ENCODE peak calls at places on chromosomes 1 and 21, in four cellular contexts. One of them, this sample, is unnamed. For H3K27me3, the result is how much of the 10 kb centered on the place peaks cover.

GRCh38 chr1:180953291-180953747 is 40.6 kb downstream of the KIAA1614 start:
- DNase-seq in neural progenitor cell: no peak
- DNase-seq in esophagus squamous epithelium: no peak
- DNase-seq in heart right ventricle: no peak
- DNase-seq in this sample: no peak

GRCh38 chr1:43493661-43494450 is 36.8 kb upstream of the PTPRF start:
- DNase-seq in neural progenitor cell: peak
- DNase-seq in esophagus squamous epithelium: no peak
- DNase-seq in heart right ventricle: no peak
- DNase-seq in this sample: no peak

GRCh38 chr1:101004666-101005065 is 20.9 kb downstream of the DPH5 start:
- DNase-seq in neural progenitor cell: no peak
- DNase-seq in esophagus squamous epithelium: no peak
- DNase-seq in heart right ventricle: no peak
- DNase-seq in this sample: no peak

GRCh38 chr1:14143777-14144176 is 443.8 kb downstream of the PRDM2 start:
- DNase-seq in neural progenitor cell: no peak
- DNase-seq in esophagus squamous epithelium: no peak
- DNase-seq in heart right ventricle: no peak
- DNase-seq in this sample: no peak

GRCh38 chr1:51768971-51769601 is 109.4 kb downstream of the NRDC start:
- DNase-seq in neural progenitor cell: peak
- DNase-seq in esophagus squamous epithelium: no peak
- DNase-seq in heart right ventricle: no peak
- DNase-seq in this sample: no peak

GRCh38 chr1:154344977-154345837 is 19.9 kb downstream of the ATP8B2 start:
- DNase-seq in neural progenitor cell: peak
- DNase-seq in esophagus squamous epithelium: no peak
- DNase-seq in heart right ventricle: no peak
- DNase-seq in this sample: no peak

GRCh38 chr1:175889848-175890247 is 146.5 kb upstream of the TNR start:
- DNase-seq in neural progenitor cell: no peak
- DNase-seq in esophagus squamous epithelium: no peak
- DNase-seq in heart right ventricle: no peak
- DNase-seq in this sample: no peak

GRCh38 chr1:223712184-223712855 is at the start of gene CAPN2:
- DNase-seq in neural progenitor cell: peak
- DNase-seq in esophagus squamous epithelium: no peak
- DNase-seq in heart right ventricle: peak
- DNase-seq in this sample: no peak

GRCh38 chr1:178579562-178579961 is 66.7 kb downstream of the TEX35 start:
- DNase-seq in neural progenitor cell: no peak
- DNase-seq in esophagus squamous epithelium: no peak
- DNase-seq in heart right ventricle: no peak
- DNase-seq in this sample: no peak

GRCh38 chr1:50717327-50717726 is 242.7 kb downstream of the FAF1 start:
- DNase-seq in neural progenitor cell: no peak
- DNase-seq in esophagus squamous epithelium: no peak
- DNase-seq in heart right ventricle: no peak
- DNase-seq in this sample: no peak

GRCh38 chr1:175201061-175201508 is 8.5 kb upstream of the KIAA0040 start:
- DNase-seq in neural progenitor cell: no peak
- DNase-seq in esophagus squamous epithelium: no peak
- DNase-seq in heart right ventricle: peak
- DNase-seq in this sample: no peak

GRCh38 chr1:216346521-216346920 is 76.7 kb downstream of the USH2A start:
- DNase-seq in neural progenitor cell: peak
- DNase-seq in esophagus squamous epithelium: no peak
- DNase-seq in heart right ventricle: no peak
- DNase-seq in this sample: no peak

GRCh38 chr1:56439610-56440264 is 139.6 kb downstream of the PLPP3 start:
- DNase-seq in neural progenitor cell: no peak
- DNase-seq in esophagus squamous epithelium: no peak
- DNase-seq in heart right ventricle: no peak
- DNase-seq in this sample: no peak

GRCh38 chr1:230403442-230403841 is 22.7 kb downstream of the PGBD5 start:
- DNase-seq in neural progenitor cell: no peak
- DNase-seq in esophagus squamous epithelium: no peak
- DNase-seq in heart right ventricle: no peak
- DNase-seq in this sample: no peak

GRCh38 chr1:47351305-47351704 is 17.7 kb downstream of the CMPK1 start:
- DNase-seq in neural progenitor cell: no peak
- DNase-seq in esophagus squamous epithelium: no peak
- DNase-seq in heart right ventricle: no peak
- DNase-seq in this sample: no peak

GRCh38 chr1:17119744-17120482 is 662 bp upstream of the PADI2 start:
- DNase-seq in neural progenitor cell: peak
- DNase-seq in esophagus squamous epithelium: no peak
- DNase-seq in heart right ventricle: no peak
- DNase-seq in this sample: no peak

GRCh38 chr1:247906504-247907047 is 11.2 kb downstream of the OR2W3 start:
- DNase-seq in neural progenitor cell: no peak
- DNase-seq in esophagus squamous epithelium: no peak
- DNase-seq in heart right ventricle: no peak
- DNase-seq in this sample: no peak

GRCh38 chr1:110337704-110338199 is 1.4 kb upstream of the RBM15 start:
- DNase-seq in neural progenitor cell: peak
- DNase-seq in esophagus squamous epithelium: no peak
- DNase-seq in heart right ventricle: peak
- DNase-seq in this sample: no peak

GRCh38 chr21:39669485-39669884 is 56.7 kb downstream of the B3GALT5 start:
- DNase-seq in neural progenitor cell: no peak
- DNase-seq in esophagus squamous epithelium: no peak
- DNase-seq in heart right ventricle: no peak
- DNase-seq in this sample: no peak

GRCh38 chr1:15950763-15951295 is 25.1 kb downstream of the ZBTB17 start:
- DNase-seq in neural progenitor cell: no peak
- DNase-seq in esophagus squamous epithelium: no peak
- DNase-seq in heart right ventricle: no peak
- DNase-seq in this sample: no peak

GRCh38 chr1:245234217-245235120 is 79.7 kb downstream of the KIF26B start:
- DNase-seq in neural progenitor cell: peak
- DNase-seq in esophagus squamous epithelium: no peak
- DNase-seq in heart right ventricle: no peak
- DNase-seq in this sample: no peak

GRCh38 chr1:167057297-167057688 is 32.9 kb downstream of the GPA33 start:
- DNase-seq in neural progenitor cell: peak
- DNase-seq in esophagus squamous epithelium: no peak
- DNase-seq in heart right ventricle: no peak
- DNase-seq in this sample: no peak

GRCh38 chr21:30227633-30228404 is 11.9 kb upstream of the CLDN8 start:
- DNase-seq in neural progenitor cell: no peak
- DNase-seq in esophagus squamous epithelium: no peak
- DNase-seq in heart right ventricle: peak
- DNase-seq in this sample: peak

GRCh38 chr1:19400875-19401854 is 84.2 kb downstream of the CAPZB start:
- DNase-seq in neural progenitor cell: peak
- DNase-seq in esophagus squamous epithelium: no peak
- DNase-seq in heart right ventricle: no peak
- DNase-seq in this sample: no peak

GRCh38 chr1:93979718-93980319 is 70.6 kb upstream of the GCLM start:
- DNase-seq in neural progenitor cell: no peak
- DNase-seq in esophagus squamous epithelium: no peak
- DNase-seq in heart right ventricle: peak
- DNase-seq in this sample: no peak

GRCh38 chr1:22567176-22567575 is 3.9 kb downstream of the EPHA8 start:
- DNase-seq in neural progenitor cell: peak
- DNase-seq in esophagus squamous epithelium: no peak
- DNase-seq in heart right ventricle: no peak
- DNase-seq in this sample: no peak

GRCh38 chr1:33578557-33579448 is 106.4 kb downstream of the ZSCAN20 start:
- DNase-seq in neural progenitor cell: peak
- DNase-seq in esophagus squamous epithelium: no peak
- DNase-seq in heart right ventricle: no peak
- DNase-seq in this sample: no peak

GRCh38 chr1:36927826-36928225 is 106.5 kb downstream of the GRIK3 start:
- DNase-seq in neural progenitor cell: no peak
- DNase-seq in esophagus squamous epithelium: no peak
- DNase-seq in heart right ventricle: no peak
- DNase-seq in this sample: no peak

GRCh38 chr1:94416901-94417701 is 1.1 kb upstream of the ABCD3 start:
- DNase-seq in neural progenitor cell: no peak
- DNase-seq in esophagus squamous epithelium: no peak
- DNase-seq in heart right ventricle: peak
- DNase-seq in this sample: no peak

GRCh38 chr21:44455524-44456206 is 355 bp downstream of the LRRC3 start:
- DNase-seq in neural progenitor cell: peak
- DNase-seq in esophagus squamous epithelium: no peak
- DNase-seq in heart right ventricle: no peak
- DNase-seq in this sample: no peak

GRCh38 chr1:218674280-218674773 is 329.2 kb downstream of the TGFB2 start:
- DNase-seq in neural progenitor cell: peak
- DNase-seq in esophagus squamous epithelium: no peak
- DNase-seq in heart right ventricle: peak
- DNase-seq in this sample: no peak

GRCh38 chr1:33060579-33061083 is 20.3 kb upstream of the AZIN2 start:
- DNase-seq in neural progenitor cell: no peak
- DNase-seq in esophagus squamous epithelium: no peak
- DNase-seq in heart right ventricle: peak
- DNase-seq in this sample: no peak

GRCh38 chr21:38664315-38664714 is 141.4 kb upstream of the ETS2 start:
- DNase-seq in neural progenitor cell: no peak
- DNase-seq in esophagus squamous epithelium: no peak
- DNase-seq in heart right ventricle: no peak
- DNase-seq in this sample: no peak

GRCh38 chr1:234899041-234899787 is 229.4 kb downstream of the TOMM20 start:
- DNase-seq in neural progenitor cell: no peak
- DNase-seq in esophagus squamous epithelium: no peak
- DNase-seq in heart right ventricle: peak
- DNase-seq in this sample: no peak

GRCh38 chr1:220879090-220879508 is at the start of gene HLX:
- DNase-seq in neural progenitor cell: peak
- DNase-seq in esophagus squamous epithelium: peak
- DNase-seq in heart right ventricle: peak
- DNase-seq in this sample: peak

GRCh38 chr21:17828223-17828622 is 9.1 kb upstream of the C21orf91 start:
- DNase-seq in neural progenitor cell: no peak
- DNase-seq in esophagus squamous epithelium: no peak
- DNase-seq in heart right ventricle: no peak
- DNase-seq in this sample: no peak

GRCh38 chr21:42654913-42655796 is 1.7 kb downstream of the PDE9A start:
- DNase-seq in neural progenitor cell: no peak
- DNase-seq in esophagus squamous epithelium: no peak
- DNase-seq in heart right ventricle: no peak
- DNase-seq in this sample: no peak

GRCh38 chr1:1068077-1068373 is 6.1 kb downstream of the RNF223 start:
- DNase-seq in neural progenitor cell: no peak
- DNase-seq in esophagus squamous epithelium: no peak
- DNase-seq in heart right ventricle: no peak
- DNase-seq in this sample: no peak
- H3K4me3 ChIP-seq in neural progenitor cell: no peak
- H3K4me3 ChIP-seq in esophagus squamous epithelium: peak
- H3K4me3 ChIP-seq in heart right ventricle: no peak
- H3K4me3 ChIP-seq in this sample: peak

DNA sequence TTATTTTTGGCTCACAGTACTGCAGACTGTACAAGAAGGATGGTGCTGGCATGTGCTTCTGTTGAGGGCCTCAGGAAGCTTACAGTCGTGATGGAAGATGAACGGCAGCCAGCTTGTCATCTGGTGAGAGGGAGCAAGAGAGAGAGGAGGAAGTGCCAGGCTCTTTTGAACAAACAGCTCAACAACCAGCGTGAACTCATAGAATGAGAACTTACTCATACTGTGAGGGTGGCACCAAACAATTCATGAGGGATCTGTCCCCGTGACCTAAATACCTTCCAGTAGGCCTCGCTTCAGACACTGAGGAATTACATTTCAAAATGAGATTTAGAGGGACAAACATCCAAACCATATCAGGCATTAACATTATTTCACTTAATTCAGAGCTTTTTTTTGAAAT is 84.7 kb downstream of the PKN2 start:
- DNase-seq in neural progenitor cell: no peak
- DNase-seq in esophagus squamous epithelium: no peak
- DNase-seq in heart right ventricle: no peak
- DNase-seq in this sample: no peak
- TF ChIP-seq CTCF in neural progenitor cell: no peak
- TF ChIP-seq CTCF in esophagus squamous epithelium: no peak
- TF ChIP-seq CTCF in heart right ventricle: no peak
- TF ChIP-seq CTCF in this sample: no peak

GRCh38 chr1:242017580-242018233 is 18.8 kb upstream of the MAP1LC3C start:
- DNase-seq in neural progenitor cell: peak
- DNase-seq in esophagus squamous epithelium: no peak
- DNase-seq in heart right ventricle: peak
- DNase-seq in this sample: no peak
- H3K27me3 ChIP-seq in neural progenitor cell: under half
- H3K27me3 ChIP-seq in esophagus squamous epithelium: under half
- H3K27me3 ChIP-seq in heart right ventricle: under half
- H3K27me3 ChIP-seq in this sample: under half

GRCh38 chr1:227911376-227911775 is 36.4 kb downstream of the WNT9A start:
- DNase-seq in neural progenitor cell: no peak
- DNase-seq in esophagus squamous epithelium: no peak
- DNase-seq in heart right ventricle: no peak
- DNase-seq in this sample: no peak

GRCh38 chr1:227907439-227908015 is 40.2 kb downstream of the WNT9A start:
- DNase-seq in neural progenitor cell: no peak
- DNase-seq in esophagus squamous epithelium: no peak
- DNase-seq in heart right ventricle: no peak
- DNase-seq in this sample: no peak

GRCh38 chr1:227909188-227909587 is 38.5 kb downstream of the WNT9A start:
- DNase-seq in neural progenitor cell: no peak
- DNase-seq in esophagus squamous epithelium: no peak
- DNase-seq in heart right ventricle: no peak
- DNase-seq in this sample: no peak

GRCh38 chr1:227908366-227908765 is 39.4 kb downstream of the WNT9A start:
- DNase-seq in neural progenitor cell: no peak
- DNase-seq in esophagus squamous epithelium: no peak
- DNase-seq in heart right ventricle: no peak
- DNase-seq in this sample: no peak

GRCh38 chr1:227910506-227910905 is 37.2 kb downstream of the WNT9A start:
- DNase-seq in neural progenitor cell: no peak
- DNase-seq in esophagus squamous epithelium: no peak
- DNase-seq in heart right ventricle: no peak
- DNase-seq in this sample: no peak
- H3K4me3 ChIP-seq in neural progenitor cell: no peak
- H3K4me3 ChIP-seq in esophagus squamous epithelium: no peak
- H3K4me3 ChIP-seq in heart right ventricle: no peak
- H3K4me3 ChIP-seq in this sample: no peak

DNA sequence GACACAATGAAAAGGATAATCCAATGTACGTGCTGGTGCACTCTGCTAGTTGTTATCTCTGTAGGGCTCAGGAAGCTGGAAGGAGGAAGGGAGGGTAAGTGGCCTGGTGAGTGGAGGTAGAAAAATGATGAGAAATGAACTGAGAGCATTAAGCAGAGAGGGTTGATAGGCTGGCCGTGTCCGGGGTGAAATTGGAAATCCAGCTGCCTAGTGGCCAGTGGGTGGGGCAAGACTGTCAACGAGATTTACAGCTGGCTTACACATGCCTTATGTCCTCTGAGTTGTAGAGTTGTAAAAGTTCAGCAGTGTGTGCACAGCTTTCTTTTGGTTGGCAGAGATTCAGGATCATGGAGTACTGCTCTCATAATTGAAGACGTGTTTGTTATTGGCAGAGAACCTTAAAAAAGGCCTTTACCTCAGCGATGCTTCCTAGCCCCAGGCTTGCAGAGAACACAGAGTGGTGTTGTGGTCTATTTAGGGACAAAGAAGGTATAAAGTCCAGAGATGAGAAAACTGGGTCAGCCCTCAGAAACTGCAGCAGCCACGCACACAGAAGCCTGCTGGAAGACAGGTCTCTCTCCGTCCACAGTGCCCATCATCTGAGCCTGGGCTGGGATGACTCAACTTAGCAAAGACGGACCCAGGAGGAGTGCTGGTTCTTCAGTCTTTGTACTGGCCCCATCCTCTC is 132.4 kb downstream of the EDEM3 start:
- DNase-seq in neural progenitor cell: no peak
- DNase-seq in esophagus squamous epithelium: no peak
- DNase-seq in heart right ventricle: peak
- DNase-seq in this sample: peak
- TF ChIP-seq CTCF in neural progenitor cell: no peak
- TF ChIP-seq CTCF in esophagus squamous epithelium: no peak
- TF ChIP-seq CTCF in heart right ventricle: no peak
- TF ChIP-seq CTCF in this sample: no peak